ENCODE peak calls at places on chromosomes 12 and 14, in eight cellular contexts. F is coronary artery; J is GM06990; Y is NCI-H146; R is PC-9; Q is naive thymus-derived CD8-positive, alpha-beta T cell; M is mucosa of gallbladder; E is activated T-cell treated with anti-CD3 and anti-CD28 coated beads, Interleukin-2, amount 50 U/mL, for 72 hours. N is an unnamed sample.

GRCh38 chr12:53505086-53505485 is 2.2 kb downstream of the NPFF start:
- DNase-seq in Y (no peak), J (no peak), R (no peak), E (no peak), M (no peak), F (no peak), Q (no peak), N (peak)

GRCh38 chr14:68693926-68694325 is 98.9 kb downstream of the ZFP36L1 start:
- DNase-seq in J (no peak), E (no peak), Y (no peak), F (no peak), Q (no peak), M (no peak), R (no peak), N (no peak)

GRCh38 chr12:67541625-67541991 is 106.9 kb upstream of the DYRK2 start:
- DNase-seq in R (peak), M (no peak), F (no peak), E (no peak), J (no peak), Q (peak), Y (peak), N (no peak)

GRCh38 chr12:132729541-132730320 is 19.1 kb downstream of the PGAM5 start:
- DNase-seq in Y (no peak), Q (no peak), J (no peak), E (no peak), R (no peak), M (no peak), F (no peak), N (no peak)

GRCh38 chr12:65741662-65742480 is 82.4 kb upstream of the HMGA2 start:
- DNase-seq in Q (no peak), J (peak), M (no peak), R (no peak), F (no peak), E (peak), Y (no peak), N (peak)

GRCh38 chr12:113007166-113007565 is 28.8 kb downstream of the OAS2 start:
- DNase-seq in Q (no peak), Y (no peak), M (no peak), F (no peak), E (no peak), R (peak), J (no peak), N (peak)

GRCh38 chr12:101859664-101860607 is 17.4 kb upstream of the DRAM1 start:
- DNase-seq in F (no peak), Y (no peak), M (no peak), R (no peak), Q (no peak), E (no peak), J (peak), N (no peak)

GRCh38 chr12:66188584-66189475 is at the start of gene IRAK3:
- DNase-seq in F (peak), Y (peak), J (peak), Q (peak), E (peak), M (peak), R (no peak), N (peak)

GRCh38 chr12:53770281-53770680 is 18.5 kb upstream of the CISTR start:
- DNase-seq in F (no peak), R (no peak), E (no peak), J (no peak), M (no peak), Q (no peak), Y (no peak), N (peak)

GRCh38 chr12:20262131-20262530 is 106.2 kb upstream of the PDE3A start:
- DNase-seq in M (no peak), F (no peak), J (no peak), Y (no peak), R (no peak), Q (no peak), E (no peak), N (no peak)

GRCh38 chr14:32939254-32940065 is 781 bp downstream of the NPAS3 start:
- DNase-seq in R (peak), F (no peak), Q (peak), J (no peak), M (peak), E (peak), Y (peak), N (peak)

GRCh38 chr14:75989134-75989533 is 3.6 kb downstream of the IFT43 start:
- DNase-seq in M (peak), R (no peak), F (no peak), J (no peak), E (no peak), Q (no peak), Y (no peak), N (peak)

GRCh38 chr12:69254046-69254445 is 14.7 kb downstream of the CPSF6 start:
- DNase-seq in R (no peak), E (no peak), F (no peak), Q (no peak), J (peak), M (no peak), Y (peak), N (peak)

GRCh38 chr14:89672636-89673279 is 255.7 kb upstream of the FOXN3 start:
- DNase-seq in Q (no peak), F (no peak), R (no peak), M (peak), Y (no peak), J (no peak), E (no peak), N (no peak)

GRCh38 chr12:107778383-107779015 is 4.0 kb downstream of the ASCL4 start:
- DNase-seq in E (no peak), Q (no peak), R (no peak), J (no peak), Y (no peak), F (no peak), M (no peak), N (no peak)

GRCh38 chr12:78271546-78271945 is 440.9 kb downstream of the NAV3 start:
- DNase-seq in Y (no peak), Q (no peak), M (no peak), R (no peak), J (no peak), E (no peak), F (no peak), N (no peak)

GRCh38 chr14:74985806-74986205 is 16.9 kb upstream of the EIF2B2 start:
- DNase-seq in Y (no peak), J (no peak), R (no peak), M (no peak), E (no peak), F (no peak), Q (no peak), N (no peak)

GRCh38 chr12:26830358-26830757 is 2.6 kb downstream of the ITPR2 start:
- DNase-seq in Y (no peak), Q (no peak), J (no peak), E (no peak), F (no peak), R (no peak), M (no peak), N (no peak)

GRCh38 chr12:131231194-131231980 is 277.7 kb downstream of the ADGRD1 start:
- DNase-seq in M (no peak), J (no peak), Q (no peak), R (no peak), Y (no peak), E (no peak), F (no peak), N (no peak)

GRCh38 chr12:56836800-56837663 is 73.9 kb downstream of the HSD17B6 start:
- DNase-seq in R (peak), J (no peak), E (peak), Q (peak), M (no peak), Y (no peak), F (no peak), N (peak)

GRCh38 chr14:72828604-72829003 is 65.3 kb downstream of the DPF3 start:
- DNase-seq in Y (no peak), E (no peak), F (no peak), J (no peak), Q (no peak), M (no peak), R (no peak), N (no peak)

GRCh38 chr12:57258977-57259970 is 8.3 kb upstream of the STAC3 start:
- DNase-seq in Y (no peak), R (no peak), Q (no peak), M (no peak), F (no peak), E (no peak), J (no peak), N (no peak)

N was measured in astrocyte of the hippocampus.